ENCODE peak calls at places on chromosomes 16 and 17, in five cellular contexts. D is A549, J is Panc1, S is SK-N-SH, Q is HCT116. C is an unnamed sample.

GRCh38 chr17:39601010-39601597 is 6.6 kb downstream of the NEUROD2 start:
- DNase-seq in D (no peak), J (no peak), Q (no peak), S (no peak), C (no peak)

GRCh38 chr16:87445486-87445885 is 47.3 kb downstream of the ZCCHC14 start:
- DNase-seq in Q (no peak), J (no peak), D (no peak), S (no peak), C (no peak)

GRCh38 chr16:15970743-15971434 is 21.5 kb downstream of the ABCC1 start:
- DNase-seq in J (no peak), D (no peak), Q (no peak), S (no peak), C (no peak)

GRCh38 chr17:43732961-43733360 is 25.6 kb downstream of the SOST start:
- DNase-seq in J (no peak), S (no peak), Q (no peak), D (no peak), C (no peak)

GRCh38 chr16:66516808-66517585 is 32.9 kb downstream of the TK2 start:
- DNase-seq in D (peak), Q (peak), S (peak), J (peak), C (peak)

GRCh38 chr17:15510361-15510760 is 42.9 kb upstream of the CDRT4 start:
- DNase-seq in S (no peak), Q (peak), D (no peak), J (peak), C (no peak)

GRCh38 chr16:64809876-64810629 is 311.8 kb downstream of the CDH11 start:
- DNase-seq in J (no peak), D (no peak), Q (no peak), S (no peak), C (no peak)

GRCh38 chr17:56676807-56677206 is 83.3 kb downstream of the NOG start:
- DNase-seq in S (no peak), Q (no peak), J (no peak), D (no peak), C (no peak)

GRCh38 chr17:9982159-9982558 is 77.1 kb upstream of the RCVRN start:
- DNase-seq in Q (peak), J (no peak), S (no peak), D (peak), C (no peak)

GRCh38 chr16:57444711-57445110 is 2.5 kb downstream of the CIAPIN1 start:
- DNase-seq in S (no peak), Q (no peak), D (no peak), J (no peak), C (no peak)

GRCh38 chr17:8151641-8152111 is 528 bp downstream of the PER1 start:
- DNase-seq in S (no peak), J (no peak), Q (no peak), D (no peak), C (peak)

GRCh38 chr17:80257716-80258213 is 2.9 kb upstream of the RNF213 start:
- DNase-seq in Q (no peak), S (no peak), J (no peak), D (no peak), C (no peak)

GRCh38 chr17:77356690-77357201 is 216.0 kb downstream of the SEC14L1 start:
- DNase-seq in J (no peak), Q (no peak), S (no peak), D (peak), C (no peak)

GRCh38 chr17:43556292-43556691 is 10.2 kb upstream of the ETV4 start:
- DNase-seq in Q (no peak), S (no peak), D (peak), J (no peak), C (peak)

GRCh38 chr17:75277664-75278071 is 6.6 kb upstream of the MIF4GD start:
- DNase-seq in Q (no peak), J (no peak), D (no peak), S (no peak), C (no peak)

GRCh38 chr17:80762076-80762475 is 217.4 kb downstream of the RPTOR start:
- DNase-seq in S (no peak), J (no peak), D (no peak), Q (no peak), C (no peak)

DNA sequence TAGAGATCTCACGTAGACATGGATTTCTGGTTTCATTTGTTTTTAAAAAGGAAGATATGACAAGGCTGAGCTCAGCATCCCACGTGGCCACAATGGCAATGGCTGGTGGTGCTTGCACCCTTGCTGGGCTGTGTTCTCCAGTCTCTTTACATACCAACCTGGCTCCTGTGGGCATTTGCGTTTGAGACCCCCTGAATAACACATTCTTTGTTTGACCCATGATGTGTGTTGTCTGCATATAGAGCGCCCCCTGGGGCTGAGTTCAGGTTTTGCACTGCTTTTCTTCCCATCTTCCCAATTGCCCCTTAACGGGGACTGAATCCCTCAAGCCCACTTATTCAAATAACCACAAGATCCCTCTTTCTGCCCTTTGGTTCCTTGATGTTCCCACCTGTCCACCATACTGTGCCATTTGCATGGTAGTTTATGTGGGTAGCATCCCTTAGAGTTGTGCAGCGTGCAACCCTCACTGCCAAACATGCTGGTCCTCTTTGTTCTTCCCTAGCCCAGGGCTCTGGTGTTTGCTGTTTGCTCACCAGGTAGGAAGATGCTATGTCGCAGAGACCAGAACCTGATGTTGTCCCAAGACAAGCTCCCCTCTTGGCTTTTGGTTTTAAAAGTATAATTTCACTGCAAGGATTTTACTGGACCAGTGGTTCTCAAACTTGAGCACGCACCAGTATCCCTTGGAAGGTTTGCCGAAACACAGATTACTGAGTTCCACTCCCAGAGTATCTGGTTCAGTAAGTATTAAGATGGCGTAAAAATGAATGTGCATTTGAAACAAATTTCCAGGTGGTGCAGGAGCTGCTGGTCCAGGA is 38.5 kb upstream of the NKD1 start:
- DNase-seq in J (peak), D (no peak), Q (peak), S (peak), C (no peak)
- TF ChIP-seq REST in J (no peak), D (no peak), Q (no peak), S (no peak), C (no peak)

GRCh38 chr16:46853713-46854443 is 22.9 kb upstream of the C16orf87 start:
- DNase-seq in S (peak), D (peak), J (peak), Q (peak), C (peak)
- TF ChIP-seq REST in S (no peak), D (no peak), J (no peak), Q (no peak), C (no peak)

DNA sequence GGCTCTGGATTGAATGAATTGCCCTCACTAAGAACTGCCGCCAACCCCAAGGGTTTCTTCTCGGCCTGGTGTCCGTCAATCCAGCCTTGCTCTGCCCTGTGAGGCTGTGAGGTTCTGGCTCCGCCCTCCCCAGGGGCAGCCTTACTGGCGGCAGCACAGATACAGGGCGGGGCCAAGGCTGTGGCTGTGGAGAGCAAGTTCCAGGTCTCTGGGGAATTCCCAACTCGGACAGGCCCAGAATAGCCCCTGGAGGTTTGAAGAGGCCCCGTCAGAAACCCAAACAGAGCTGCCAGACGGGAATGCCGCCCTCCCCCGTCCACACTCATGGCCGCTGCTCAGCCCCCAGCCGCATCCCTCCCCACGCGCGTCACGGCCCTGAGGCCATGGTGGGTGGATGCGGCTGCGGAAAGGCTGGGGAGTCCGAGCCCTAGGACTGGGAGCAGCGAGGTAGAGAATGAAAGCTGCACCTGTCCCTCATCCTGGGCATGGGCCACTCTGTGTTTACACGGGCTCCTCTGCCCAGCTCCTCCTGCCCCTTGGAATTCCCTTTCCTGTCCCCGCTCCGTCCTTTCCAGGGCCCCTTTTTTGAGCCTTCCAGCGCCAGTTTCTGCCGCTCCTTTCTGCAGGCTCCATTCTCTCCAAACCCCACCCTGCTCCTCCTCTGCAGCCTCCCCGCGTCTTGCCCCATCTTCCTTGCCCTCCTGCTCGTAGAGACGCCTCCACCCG is 660 bp upstream of the PRRT2 start:
- DNase-seq in J (peak), D (peak), Q (peak), S (peak), C (peak)
- TF ChIP-seq REST in J (no peak), D (no peak), Q (no peak), S (peak), C (no peak)

GRCh38 chr17:45040459-45040858 is 11.0 kb downstream of the DCAKD start:
- DNase-seq in J (no peak), Q (no peak), S (no peak), D (no peak), C (no peak)
- TF ChIP-seq REST in J (no peak), Q (no peak), S (no peak), D (no peak), C (no peak)

GRCh38 chr17:60926466-60927183 is 249.0 kb downstream of the BCAS3 start:
- DNase-seq in D (no peak), S (no peak), Q (no peak), J (no peak), C (no peak)
- TF ChIP-seq REST in D (no peak), S (no peak), Q (no peak), J (no peak), C (no peak)

DNA sequence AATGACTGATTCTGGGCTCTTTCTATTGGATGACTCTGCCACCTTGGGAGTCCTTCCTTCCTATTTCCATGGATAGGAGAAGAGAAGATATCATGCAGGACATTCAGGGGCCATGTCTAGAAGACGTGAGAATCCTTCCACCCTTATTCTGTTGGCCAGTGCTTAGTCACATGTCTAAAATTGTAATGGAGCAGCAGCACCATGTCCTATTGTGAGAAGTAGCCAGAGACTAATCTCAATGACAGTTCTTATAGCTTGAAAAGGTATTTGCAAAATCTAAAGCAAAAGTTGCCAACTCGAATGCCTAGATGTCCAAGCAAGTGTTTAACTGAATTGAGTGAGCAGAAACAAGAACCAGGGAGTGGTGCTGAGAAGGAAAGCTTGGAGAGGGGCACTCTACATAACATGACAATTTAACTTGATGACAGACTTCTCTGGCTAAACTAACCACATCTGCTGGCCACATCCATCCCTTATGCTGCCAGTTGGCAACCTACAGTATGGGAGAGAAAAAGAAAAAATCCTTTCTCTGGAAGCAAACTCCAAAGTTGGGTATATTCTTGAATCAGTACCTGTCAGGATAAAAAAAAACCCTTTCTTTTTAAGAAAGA is 225.7 kb downstream of the CDH13 start:
- DNase-seq in J (no peak), D (no peak), Q (no peak), S (no peak), C (no peak)
- TF ChIP-seq REST in J (no peak), D (no peak), Q (no peak), S (no peak), C (no peak)

DNA sequence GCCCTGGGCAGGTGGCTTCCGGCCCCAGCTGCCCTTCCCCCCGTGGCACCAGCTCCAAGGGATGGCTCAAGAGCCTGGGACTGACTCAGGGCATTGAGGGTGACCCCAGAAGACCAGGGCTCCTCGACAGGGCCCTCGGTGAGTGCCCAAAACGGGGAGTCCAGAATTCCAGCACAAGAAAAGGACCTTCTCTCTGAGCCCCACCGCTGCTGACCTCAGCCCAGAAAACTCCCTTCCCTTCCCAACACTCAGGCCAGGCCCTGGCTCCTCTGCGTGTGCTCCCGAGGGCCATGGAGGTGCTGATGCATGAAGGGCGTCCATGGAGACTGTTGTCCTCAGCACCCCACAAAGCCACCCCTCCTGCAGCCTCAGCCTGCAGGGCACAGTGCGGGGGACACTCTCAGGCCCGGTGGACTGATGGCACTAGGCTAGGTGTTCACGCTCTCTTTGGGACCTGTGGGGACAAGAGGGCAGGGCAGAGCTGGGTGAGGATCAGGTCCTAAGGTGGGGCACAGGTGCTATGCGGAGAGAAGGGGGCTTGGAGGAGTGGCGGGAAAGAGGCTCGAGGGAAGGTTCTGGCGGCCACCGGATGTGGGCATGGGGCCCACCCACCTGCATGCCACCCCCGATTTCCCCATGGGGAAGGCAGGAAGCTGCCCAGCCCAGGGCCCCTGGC is 4.3 kb upstream of the TSPOAP1 start:
- DNase-seq in D (no peak), Q (no peak), S (peak), J (no peak), C (peak)
- TF ChIP-seq REST in D (no peak), Q (no peak), S (no peak), J (no peak), C (no peak)

DNA sequence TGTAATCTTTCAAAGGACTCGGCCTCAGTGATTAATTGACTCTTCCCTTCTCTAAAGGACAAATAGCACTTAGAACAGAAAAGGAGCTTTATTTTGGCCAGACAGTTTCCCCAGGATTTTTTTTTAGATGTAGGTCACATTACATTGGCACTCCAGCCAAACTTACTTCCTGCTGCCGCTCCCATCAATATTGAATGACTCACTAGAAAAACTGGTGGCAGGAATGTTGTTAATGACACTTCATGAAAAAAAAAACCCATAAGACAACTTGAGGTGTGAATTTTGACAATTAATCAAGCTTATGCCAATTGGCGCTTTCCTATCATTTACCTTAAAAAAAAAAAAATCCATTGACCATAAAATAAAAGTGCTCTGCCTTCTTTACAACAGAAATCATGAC is 432.5 kb downstream of the TOX3 start:
- DNase-seq in D (no peak), J (no peak), Q (no peak), S (no peak), C (no peak)
- TF ChIP-seq REST in D (no peak), J (no peak), Q (no peak), S (no peak), C (no peak)

GRCh38 chr17:12730931-12731521 is 58.3 kb upstream of the ARHGAP44 start:
- DNase-seq in J (no peak), D (peak), Q (peak), S (no peak), C (no peak)
- TF ChIP-seq REST in J (no peak), D (no peak), Q (no peak), S (no peak), C (no peak)

GRCh38 chr17:13384626-13385025 is 217.1 kb downstream of the HS3ST3A1 start:
- DNase-seq in Q (no peak), J (no peak), D (no peak), S (no peak), C (no peak)

GRCh38 chr17:13385481-13385907 is 216.2 kb downstream of the HS3ST3A1 start:
- DNase-seq in J (no peak), Q (no peak), D (no peak), S (no peak), C (no peak)
- TF ChIP-seq REST in J (no peak), Q (no peak), D (no peak), S (no peak), C (no peak)